ENCODE peak calls at places on chromosome 1, in five cellular contexts. One of them, this sample, is unnamed.

GRCh38 chr1:169487561-169487960 is 1.8 kb upstream of the SLC19A2 start:
- DNase-seq in A549: no peak
- DNase-seq in right atrium auricular region: no peak
- DNase-seq in CD8-positive, alpha-beta memory T cell: no peak
- DNase-seq in uterus: no peak
- DNase-seq in this sample: no peak

GRCh38 chr1:77175230-77175844 is 43.9 kb downstream of the PIGK start:
- DNase-seq in A549: no peak
- DNase-seq in right atrium auricular region: no peak
- DNase-seq in CD8-positive, alpha-beta memory T cell: no peak
- DNase-seq in uterus: no peak
- DNase-seq in this sample: no peak

GRCh38 chr1:113981962-113982931 is 3.0 kb downstream of the OLFML3 start:
- DNase-seq in A549: no peak
- DNase-seq in right atrium auricular region: peak; percentile 79
- DNase-seq in CD8-positive, alpha-beta memory T cell: no peak
- DNase-seq in uterus: peak; percentile 83
- DNase-seq in this sample: peak; percentile 83

GRCh38 chr1:119141020-119141424 is 569 bp upstream of the WARS2 start:
- DNase-seq in A549: no peak
- DNase-seq in right atrium auricular region: peak; percentile 62
- DNase-seq in CD8-positive, alpha-beta memory T cell: no peak
- DNase-seq in uterus: peak; percentile 28
- DNase-seq in this sample: peak; percentile 53

GRCh38 chr1:151887028-151887427 is 22.3 kb downstream of the THEM4 start:
- DNase-seq in A549: no peak
- DNase-seq in right atrium auricular region: no peak
- DNase-seq in CD8-positive, alpha-beta memory T cell: no peak
- DNase-seq in uterus: no peak
- DNase-seq in this sample: no peak

GRCh38 chr1:168688679-168689657 is 40.0 kb downstream of the DPT start:
- DNase-seq in A549: no peak
- DNase-seq in right atrium auricular region: no peak
- DNase-seq in CD8-positive, alpha-beta memory T cell: no peak
- DNase-seq in uterus: no peak
- DNase-seq in this sample: no peak

GRCh38 chr1:170910273-170910672 is 25.1 kb upstream of the MROH9 start:
- DNase-seq in A549: no peak
- DNase-seq in right atrium auricular region: no peak
- DNase-seq in CD8-positive, alpha-beta memory T cell: no peak
- DNase-seq in uterus: no peak
- DNase-seq in this sample: no peak

GRCh38 chr1:98427664-98428063 is 233.9 kb upstream of the SNX7 start:
- DNase-seq in A549: no peak
- DNase-seq in right atrium auricular region: no peak
- DNase-seq in CD8-positive, alpha-beta memory T cell: no peak
- DNase-seq in uterus: no peak
- DNase-seq in this sample: no peak

GRCh38 chr1:34695580-34695979 is 59.3 kb upstream of the GJB5 start:
- DNase-seq in A549: no peak
- DNase-seq in right atrium auricular region: no peak
- DNase-seq in CD8-positive, alpha-beta memory T cell: no peak
- DNase-seq in uterus: no peak
- DNase-seq in this sample: no peak

GRCh38 chr1:176241385-176242015 is 34.4 kb upstream of the COP1 start:
- DNase-seq in A549: peak; percentile 18
- DNase-seq in right atrium auricular region: no peak
- DNase-seq in CD8-positive, alpha-beta memory T cell: no peak
- DNase-seq in uterus: no peak
- DNase-seq in this sample: no peak

GRCh38 chr1:164693564-164694359 is 134.8 kb downstream of the PBX1 start:
- DNase-seq in A549: no peak
- DNase-seq in right atrium auricular region: no peak
- DNase-seq in CD8-positive, alpha-beta memory T cell: no peak
- DNase-seq in uterus: no peak
- DNase-seq in this sample: no peak

GRCh38 chr1:200226268-200226968 is 183.4 kb downstream of the ZNF281 start:
- DNase-seq in A549: no peak
- DNase-seq in right atrium auricular region: no peak
- DNase-seq in CD8-positive, alpha-beta memory T cell: peak; percentile 2
- DNase-seq in uterus: no peak
- DNase-seq in this sample: no peak

GRCh38 chr1:53580009-53580400 is 120.8 kb downstream of the DMRTB1 start:
- DNase-seq in A549: no peak
- DNase-seq in right atrium auricular region: no peak
- DNase-seq in CD8-positive, alpha-beta memory T cell: no peak
- DNase-seq in uterus: peak; percentile 1
- DNase-seq in this sample: peak; percentile 59

GRCh38 chr1:107534632-107535031 is 393.8 kb downstream of the NTNG1 start:
- DNase-seq in A549: no peak
- DNase-seq in right atrium auricular region: no peak
- DNase-seq in CD8-positive, alpha-beta memory T cell: no peak
- DNase-seq in uterus: no peak
- DNase-seq in this sample: no peak

GRCh38 chr1:240658312-240658975 is 46.5 kb upstream of the GREM2 start:
- DNase-seq in A549: no peak
- DNase-seq in right atrium auricular region: no peak
- DNase-seq in CD8-positive, alpha-beta memory T cell: no peak
- DNase-seq in uterus: no peak
- DNase-seq in this sample: no peak

GRCh38 chr1:27967106-27967883 is 7.5 kb downstream of the XKR8 start:
- DNase-seq in A549: no peak
- DNase-seq in right atrium auricular region: no peak
- DNase-seq in CD8-positive, alpha-beta memory T cell: no peak
- DNase-seq in uterus: no peak
- DNase-seq in this sample: no peak

GRCh38 chr1:206693029-206693428 is 8.3 kb downstream of the MAPKAPK2 start:
- DNase-seq in A549: no peak
- DNase-seq in right atrium auricular region: peak; percentile 81
- DNase-seq in CD8-positive, alpha-beta memory T cell: no peak
- DNase-seq in uterus: peak; percentile 82
- DNase-seq in this sample: peak; percentile 95
- H3K4me3 ChIP-seq in A549: no peak overlapping the region
- H3K4me3 ChIP-seq in right atrium auricular region: no peak overlapping the region
- H3K4me3 ChIP-seq in CD8-positive, alpha-beta memory T cell: no peak overlapping the region
- H3K4me3 ChIP-seq in uterus: peak overlapping the region; percentile 2
- H3K4me3 ChIP-seq in this sample: peak overlapping the region; percentile 22

GRCh38 chr1:25992689-25993146 is 5.1 kb downstream of the PAFAH2 start:
- DNase-seq in A549: no peak
- DNase-seq in right atrium auricular region: no peak
- DNase-seq in CD8-positive, alpha-beta memory T cell: no peak
- DNase-seq in uterus: no peak
- DNase-seq in this sample: no peak
- H3K4me1 ChIP-seq in A549: peaks cover 6% of the 10 kb centered on the region
- H3K4me1 ChIP-seq in right atrium auricular region: peaks cover 24% of the 10 kb centered on the region
- H3K4me1 ChIP-seq in CD8-positive, alpha-beta memory T cell: peaks cover 65% of the 10 kb centered on the region
- H3K4me1 ChIP-seq in uterus: no peaks in the 10 kb centered on the region
- H3K4me1 ChIP-seq in this sample: no peaks in the 10 kb centered on the region

GRCh38 chr1:110780600-110781484 is 92.1 kb upstream of the CD53 start:
- DNase-seq in A549: peak; percentile 40
- DNase-seq in right atrium auricular region: peak; percentile 74
- DNase-seq in CD8-positive, alpha-beta memory T cell: peak; percentile 76
- DNase-seq in uterus: peak; percentile 43
- DNase-seq in this sample: no peak
- H3K4me3 ChIP-seq in A549: no peak overlapping the region
- H3K4me3 ChIP-seq in right atrium auricular region: no peak overlapping the region
- H3K4me3 ChIP-seq in CD8-positive, alpha-beta memory T cell: no peak overlapping the region
- H3K4me3 ChIP-seq in uterus: no peak overlapping the region
- H3K4me3 ChIP-seq in this sample: no peak overlapping the region

DNA sequence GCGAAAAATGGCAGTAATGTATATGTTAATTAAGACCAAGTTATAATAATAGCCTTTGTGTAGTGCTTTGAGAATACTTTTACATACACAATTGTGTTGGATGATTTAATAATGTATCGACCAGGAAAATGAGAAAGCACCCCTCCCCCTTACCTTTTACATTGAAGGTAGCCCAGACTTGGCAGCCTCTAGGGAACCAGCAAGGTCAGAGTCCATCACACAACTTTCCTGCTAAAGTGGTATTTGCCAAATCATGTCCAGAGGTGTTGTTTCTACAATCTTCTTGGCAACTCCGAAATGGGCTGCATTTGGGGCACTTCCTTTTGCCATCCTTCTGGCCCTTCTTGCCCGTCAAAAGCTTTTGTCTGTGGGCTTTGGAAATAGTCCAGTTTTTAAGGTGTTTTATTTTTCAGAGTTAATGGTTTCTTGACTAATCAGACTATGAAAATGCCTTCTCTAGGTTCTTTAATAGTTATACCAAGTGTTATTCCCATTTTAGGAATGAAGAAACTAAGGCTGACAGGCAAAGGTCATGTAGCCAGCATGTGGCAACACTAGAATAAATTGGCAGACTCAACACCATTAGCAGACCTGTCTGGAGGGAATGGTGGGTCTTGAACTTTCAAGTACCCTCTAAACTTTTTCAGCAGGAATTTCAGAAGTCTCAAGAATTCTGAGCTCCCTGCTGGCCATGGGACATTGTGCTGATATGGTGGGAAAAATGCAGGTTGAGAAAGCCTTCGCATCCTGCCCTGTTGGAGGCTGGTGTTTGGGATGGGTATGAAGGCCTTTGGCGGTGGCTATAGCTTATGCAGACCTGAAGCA is 6.8 kb downstream of the ATP1A1 start:
- DNase-seq in A549: no peak
- DNase-seq in right atrium auricular region: no peak
- DNase-seq in CD8-positive, alpha-beta memory T cell: no peak
- DNase-seq in uterus: no peak
- DNase-seq in this sample: no peak
- H3K4me1 ChIP-seq in A549: peaks cover 57% of the 10 kb centered on the region
- H3K4me1 ChIP-seq in right atrium auricular region: peaks cover 97% of the 10 kb centered on the region
- H3K4me1 ChIP-seq in CD8-positive, alpha-beta memory T cell: peaks cover 85% of the 10 kb centered on the region
- H3K4me1 ChIP-seq in uterus: peaks cover 16% of the 10 kb centered on the region
- H3K4me1 ChIP-seq in this sample: no peaks in the 10 kb centered on the region